ENCODE peak calls at places on chromosomes 1 and 21, in ten cellular contexts. Z, D, I, E, X, K, B, S, M and R are unnamed samples.

GRCh38 chr1:230155021-230155420 is 88.0 kb downstream of the GALNT2 start:
- DNase-seq in Z (no peak), D (no peak), I (no peak), E (no peak), X (no peak), K (no peak), B (no peak), S (no peak), M (no peak), R (no peak)

GRCh38 chr1:18632218-18632588 is 1.6 kb downstream of the PAX7 start:
- DNase-seq in Z (no peak), D (no peak), I (no peak), E (no peak), X (no peak), K (no peak), B (peak), S (no peak), M (no peak), R (no peak)

GRCh38 chr1:109823543-109824348 is 60.0 kb upstream of the EPS8L3 start:
- DNase-seq in Z (no peak), D (peak), I (peak), E (no peak), X (no peak), K (peak), B (peak), S (no peak), M (no peak), R (no peak)

GRCh38 chr1:210200090-210200736 is 32.4 kb upstream of the SERTAD4 start:
- DNase-seq in Z (no peak), D (no peak), I (no peak), E (no peak), X (no peak), K (no peak), B (no peak), S (no peak), M (no peak), R (no peak)

GRCh38 chr1:53063744-53064515 is 1.9 kb downstream of the PODN start:
- DNase-seq in Z (no peak), D (no peak), I (no peak), E (no peak), X (no peak), K (no peak), B (peak), S (no peak), M (no peak), R (no peak)

GRCh38 chr21:24727803-24728425 is 879.4 kb downstream of the MRPL39 start:
- DNase-seq in Z (no peak), D (no peak), I (no peak), E (no peak), X (no peak), K (no peak), B (no peak), S (no peak), M (no peak), R (no peak)

GRCh38 chr1:1969505-1969900 is 34.1 kb downstream of the CFAP74 start:
- DNase-seq in Z (no peak), D (no peak), I (no peak), E (no peak), X (no peak), K (no peak), B (no peak), S (no peak), M (no peak), R (no peak)

GRCh38 chr1:207941664-207942063 is 30.7 kb upstream of the CD34 start:
- DNase-seq in Z (no peak), D (peak), I (no peak), E (no peak), X (no peak), K (no peak), B (no peak), S (no peak), M (peak), R (no peak)

GRCh38 chr1:110242731-110243130 is 32.6 kb downstream of the KCNC4 start:
- DNase-seq in Z (no peak), D (no peak), I (no peak), E (no peak), X (no peak), K (no peak), B (no peak), S (no peak), M (no peak), R (peak)

GRCh38 chr1:227161470-227161869 is 156.8 kb downstream of the CDC42BPA start:
- DNase-seq in Z (no peak), D (no peak), I (no peak), E (no peak), X (no peak), K (no peak), B (no peak), S (no peak), M (no peak), R (no peak)

GRCh38 chr1:1283821-1284220 is 3.6 kb downstream of the SCNN1D start:
- DNase-seq in Z (no peak), D (no peak), I (peak), E (no peak), X (no peak), K (no peak), B (peak), S (no peak), M (peak), R (no peak)

GRCh38 chr21:37793660-37794059 is 122.6 kb downstream of the KCNJ6 start:
- DNase-seq in Z (no peak), D (no peak), I (no peak), E (no peak), X (no peak), K (no peak), B (no peak), S (no peak), M (no peak), R (no peak)

GRCh38 chr1:47934243-47934805 is 62.9 kb downstream of the TRABD2B start:
- DNase-seq in Z (no peak), D (peak), I (no peak), E (no peak), X (no peak), K (peak), B (peak), S (no peak), M (no peak), R (no peak)

GRCh38 chr21:41779659-41780058 is 12.8 kb upstream of the RIPK4 start:
- DNase-seq in Z (no peak), D (no peak), I (no peak), E (no peak), X (no peak), K (no peak), B (peak), S (no peak), M (no peak), R (no peak)

GRCh38 chr1:228226141-228226874 is 18.5 kb downstream of the OBSCN start:
- DNase-seq in Z (no peak), D (no peak), I (no peak), E (no peak), X (no peak), K (peak), B (no peak), S (no peak), M (no peak), R (no peak)

GRCh38 chr1:99441234-99442095 is 177.2 kb downstream of the PLPPR4 start:
- DNase-seq in Z (no peak), D (no peak), I (no peak), E (no peak), X (no peak), K (no peak), B (no peak), S (no peak), M (no peak), R (no peak)

GRCh38 chr1:53075206-53075605 is 13.2 kb downstream of the PODN start:
- DNase-seq in Z (no peak), D (peak), I (no peak), E (no peak), X (no peak), K (no peak), B (peak), S (no peak), M (no peak), R (no peak)

GRCh38 chr1:12769031-12769430 is 4.5 kb upstream of the PRAMEF12 start:
- DNase-seq in Z (no peak), D (no peak), I (no peak), E (no peak), X (no peak), K (no peak), B (peak), S (no peak), M (no peak), R (no peak)

GRCh38 chr1:107750364-107750959 is 214.5 kb downstream of the VAV3 start:
- DNase-seq in Z (peak), D (no peak), I (peak), E (no peak), X (no peak), K (no peak), B (peak), S (peak), M (peak), R (peak)

GRCh38 chr1:111214884-111215283 is 12.6 kb upstream of the CHI3L2 start:
- DNase-seq in Z (no peak), D (no peak), I (no peak), E (no peak), X (peak), K (no peak), B (no peak), S (peak), M (no peak), R (no peak)

GRCh38 chr1:9231648-9232332 is 2.8 kb upstream of the H6PD start:
- DNase-seq in Z (no peak), D (no peak), I (no peak), E (no peak), X (no peak), K (no peak), B (no peak), S (no peak), M (no peak), R (no peak)

GRCh38 chr1:36239941-36240637 is 15.8 kb downstream of the THRAP3 start:
- DNase-seq in Z (no peak), D (no peak), I (no peak), E (no peak), X (no peak), K (peak), B (no peak), S (no peak), M (no peak), R (no peak)

GRCh38 chr1:152096931-152097330 is 8.1 kb upstream of the TCHHL1 start:
- DNase-seq in Z (no peak), D (no peak), I (no peak), E (no peak), X (no peak), K (no peak), B (no peak), S (no peak), M (no peak), R (no peak)

GRCh38 chr1:207968521-207968944 is 57.6 kb upstream of the CD34 start:
- DNase-seq in Z (no peak), D (no peak), I (no peak), E (no peak), X (no peak), K (no peak), B (no peak), S (no peak), M (no peak), R (no peak)

GRCh38 chr1:96521994-96522760 is 199.4 kb upstream of the PTBP2 start:
- DNase-seq in Z (no peak), D (no peak), I (no peak), E (no peak), X (no peak), K (no peak), B (no peak), S (no peak), M (no peak), R (peak)

GRCh38 chr1:155170101-155170785 is 2.9 kb downstream of the KRTCAP2 start:
- DNase-seq in Z (no peak), D (no peak), I (no peak), E (no peak), X (no peak), K (peak), B (peak), S (peak), M (no peak), R (no peak)

GRCh38 chr1:70072239-70072751 is 133.1 kb downstream of the LRRC40 start:
- DNase-seq in Z (no peak), D (no peak), I (no peak), E (no peak), X (no peak), K (no peak), B (no peak), S (no peak), M (no peak), R (no peak)

GRCh38 chr21:20270365-20271055 is 727.7 kb upstream of the NCAM2 start:
- DNase-seq in Z (no peak), D (no peak), I (no peak), E (no peak), X (no peak), K (no peak), B (no peak), S (no peak), M (no peak), R (no peak)

GRCh38 chr1:98881911-98882310 is 122.8 kb downstream of the PLPPR5 start:
- DNase-seq in Z (no peak), D (no peak), I (no peak), E (no peak), X (no peak), K (no peak), B (no peak), S (no peak), M (no peak), R (no peak)

GRCh38 chr1:226126824-226127591 is 59.5 kb downstream of the ACBD3 start:
- DNase-seq in Z (no peak), D (peak), I (no peak), E (no peak), X (no peak), K (no peak), B (peak), S (no peak), M (no peak), R (no peak)

GRCh38 chr1:28594661-28595411 is 2.8 kb downstream of the RAB42 start:
- DNase-seq in Z (no peak), D (no peak), I (no peak), E (no peak), X (no peak), K (no peak), B (peak), S (no peak), M (no peak), R (no peak)

GRCh38 chr21:33025106-33025470 is 647 bp upstream of the OLIG2 start:
- DNase-seq in Z (peak), D (no peak), I (no peak), E (no peak), X (no peak), K (no peak), B (peak), S (no peak), M (no peak), R (no peak)

GRCh38 chr1:183267646-183268431 is 81.8 kb downstream of the LAMC2 start:
- DNase-seq in Z (no peak), D (no peak), I (no peak), E (no peak), X (no peak), K (no peak), B (peak), S (no peak), M (no peak), R (no peak)

GRCh38 chr1:42657981-42658879 is at the start of gene PPIH:
- DNase-seq in Z (peak), D (peak), I (peak), E (peak), X (peak), K (peak), B (peak), S (peak), M (peak), R (peak)

GRCh38 chr1:33036051-33036525 is 595 bp downstream of the AK2 start:
- DNase-seq in Z (no peak), D (no peak), I (no peak), E (no peak), X (no peak), K (no peak), B (no peak), S (no peak), M (no peak), R (no peak)

GRCh38 chr1:33221385-33221758 is 34.9 kb upstream of the ZNF362 start:
- DNase-seq in Z (no peak), D (no peak), I (no peak), E (no peak), X (no peak), K (no peak), B (no peak), S (no peak), M (no peak), R (no peak)